ENCODE peak calls at places on chromosome X, in five cellular contexts. I, X, D, G and F are unnamed samples.

GRCh38 chrX:136531951-136532350 is at the start of gene VGLL1:
- DNase-seq in D (no peak), G (no peak), I (no peak), X (no peak), F (no peak)

GRCh38 chrX:126551306-126551705 is 1.3 kb downstream of the DCAF12L1 start:
- DNase-seq in X (no peak), D (peak), I (no peak), G (no peak), F (no peak)

GRCh38 chrX:17964871-17965270 is 103.8 kb upstream of the RAI2 start:
- DNase-seq in X (no peak), I (no peak), G (no peak), D (no peak), F (peak)

GRCh38 chrX:28177202-28177601 is 196.0 kb upstream of the DCAF8L1 start:
- DNase-seq in I (no peak), D (peak), G (peak), X (no peak), F (no peak)

GRCh38 chrX:9279271-9279596 is 185.6 kb upstream of the TBL1X start:
- DNase-seq in D (no peak), X (no peak), I (no peak), G (no peak), F (no peak)

GRCh38 chrX:38937400-38937799 is 136.1 kb downstream of the MID1IP1 start:
- DNase-seq in X (no peak), D (no peak), I (no peak), G (no peak), F (no peak)

GRCh38 chrX:154002215-154002719 is 17.4 kb downstream of the IRAK1 start:
- DNase-seq in G (no peak), X (no peak), D (peak), I (peak), F (peak)

GRCh38 chrX:13876652-13877051 is 59.8 kb upstream of the GPM6B start:
- DNase-seq in X (no peak), G (no peak), D (no peak), I (peak), F (peak)

GRCh38 chrX:108087792-108088191 is 3.5 kb downstream of the PSMD10 start:
- DNase-seq in D (no peak), I (no peak), X (no peak), G (no peak), F (no peak)

GRCh38 chrX:120672389-120672788 is 42.5 kb upstream of the C1GALT1C1 start:
- DNase-seq in I (peak), G (peak), D (no peak), X (no peak), F (peak)

GRCh38 chrX:108270739-108271396 is 167.4 kb downstream of the COL4A6 start:
- DNase-seq in G (no peak), I (peak), X (no peak), D (no peak), F (peak)

GRCh38 chrX:66728818-66729271 is 90.0 kb upstream of the EDA2R start:
- DNase-seq in I (peak), X (peak), G (no peak), D (peak), F (peak)

GRCh38 chrX:109624641-109625311 is at the start of gene KCNE5:
- DNase-seq in X (no peak), D (peak), I (peak), G (no peak), F (peak)

GRCh38 chrX:19849433-19850190 is 37.8 kb downstream of the SH3KBP1 start:
- DNase-seq in I (no peak), D (no peak), G (no peak), X (no peak), F (peak)

GRCh38 chrX:38993500-38993899 is 192.2 kb downstream of the MID1IP1 start:
- DNase-seq in X (no peak), I (no peak), G (no peak), D (no peak), F (no peak)

GRCh38 chrX:84168095-84168494 is 19.9 kb downstream of the RPS6KA6 start:
- DNase-seq in X (no peak), I (no peak), G (no peak), D (no peak), F (no peak)

GRCh38 chrX:130176354-130176776 is 4.6 kb downstream of the RAB33A start:
- DNase-seq in X (no peak), G (no peak), D (no peak), I (no peak), F (peak)

GRCh38 chrX:334331-334891 is 15.8 kb upstream of the GTPBP6 start:
- DNase-seq in G (no peak), I (no peak), X (no peak), D (no peak), F (no peak)

GRCh38 chrX:86023806-86024205 is 23.6 kb downstream of the CHM start:
- DNase-seq in D (no peak), X (no peak), I (no peak), G (no peak), F (no peak)

GRCh38 chrX:12975999-12976558 is 1.2 kb downstream of the TMSB4X start:
- DNase-seq in D (peak), I (peak), G (no peak), X (no peak), F (peak)

GRCh38 chrX:118644378-118644777 is 83.0 kb upstream of the IL13RA1 start:
- DNase-seq in X (no peak), G (peak), I (peak), D (no peak), F (peak)

GRCh38 chrX:38220024-38220935 is at the start of gene SRPX:
- DNase-seq in X (no peak), G (peak), D (peak), I (peak), F (peak)

GRCh38 chrX:55907968-55908607 is 190.5 kb downstream of the RRAGB start:
- DNase-seq in G (peak), D (peak), I (peak), X (peak), F (peak)

GRCh38 chrX:44101300-44101699 is 128.1 kb upstream of the NDP start:
- DNase-seq in X (no peak), G (no peak), I (no peak), D (no peak), F (no peak)

GRCh38 chrX:13151806-13152510 is 107.5 kb upstream of the FAM9C start:
- DNase-seq in D (no peak), X (peak), I (peak), G (no peak), F (no peak)

GRCh38 chrX:48496660-48497059 is 12.1 kb upstream of the PORCN start:
- DNase-seq in X (no peak), D (no peak), I (no peak), G (no peak), F (no peak)

GRCh38 chrX:53682885-53683555 is 3.5 kb downstream of the HUWE1 start:
- DNase-seq in D (peak), I (peak), G (no peak), X (peak), F (peak)

GRCh38 chrX:104343408-104344129 is 88.8 kb upstream of the ESX1 start:
- DNase-seq in I (peak), X (peak), G (peak), D (peak), F (peak)

GRCh38 chrX:134846042-134846441 is 144.7 kb upstream of the SMIM10 start:
- DNase-seq in G (no peak), D (no peak), I (no peak), X (no peak), F (no peak)